ENCODE peak calls at places on chromosomes 6 and 20, in eight cellular contexts. Y is hepatocyte, X is GM23248, U is neural progenitor cell, P is astrocyte, S is H9, W is IMR-90, T is K562. R is an unnamed sample.

GRCh38 chr6:33161354-33162320 is 30.6 kb downstream of the COL11A2 start:
- DNase-seq in Y (peak; percentile 85), X (peak; percentile 86), U (peak; percentile 80), P (peak; percentile 18), S (peak; percentile 78), W (peak; percentile 28), T (peak; percentile 95), R (peak; percentile 71)

GRCh38 chr6:28125396-28125795 is 987 bp downstream of the ZSCAN16 start:
- DNase-seq in Y (no peak), X (no peak), U (no peak), P (no peak), S (no peak), W (no peak), T (no peak), R (peak; percentile 64)

GRCh38 chr6:39203398-39203797 is 25.9 kb downstream of the KCNK5 start:
- DNase-seq in Y (no peak), X (no peak), U (no peak), P (no peak), S (no peak), W (no peak), T (no peak), R (no peak)

GRCh38 chr6:139271056-139271455 is 20.7 kb downstream of the TXLNB start:
- DNase-seq in Y (no peak), X (no peak), U (no peak), P (peak; percentile 95), S (no peak), W (peak; percentile 77), T (no peak), R (peak; percentile 80)

GRCh38 chr20:1718604-1719384 is 61.2 kb upstream of the SIRPG start:
- DNase-seq in Y (no peak), X (peak; percentile 98), U (no peak), P (peak; percentile 86), S (no peak), W (peak; percentile 46), T (no peak), R (no peak)

GRCh38 chr20:44967207-44967807 is 995 bp downstream of the STK4 start:
- DNase-seq in Y (no peak), X (peak; percentile 51), U (no peak), P (no peak), S (no peak), W (no peak), T (no peak), R (peak; percentile 77)

GRCh38 chr6:15129872-15130271 is 116.0 kb upstream of the JARID2 start:
- DNase-seq in Y (no peak), X (no peak), U (no peak), P (no peak), S (no peak), W (no peak), T (no peak), R (no peak)

GRCh38 chr20:59455392-59456341 is 148.7 kb upstream of the PHACTR3 start:
- DNase-seq in Y (peak; percentile 53), X (peak; percentile 63), U (peak; percentile 60), P (no peak), S (no peak), W (peak; percentile 10), T (peak; percentile 20), R (peak; percentile 14)

GRCh38 chr6:170212956-170213636 is 77.8 kb downstream of the DLL1 start:
- DNase-seq in Y (no peak), X (no peak), U (no peak), P (no peak), S (no peak), W (no peak), T (no peak), R (no peak)

GRCh38 chr6:149150999-149151398 is 166.5 kb upstream of the TAB2 start:
- DNase-seq in Y (no peak), X (peak; percentile 10), U (no peak), P (no peak), S (no peak), W (no peak), T (no peak), R (no peak)

GRCh38 chr6:38095054-38095453 is 275.5 kb downstream of the ZFAND3 start:
- DNase-seq in Y (no peak), X (peak; percentile 74), U (no peak), P (peak; percentile 62), S (no peak), W (peak; percentile 79), T (no peak), R (no peak)

GRCh38 chr6:10545482-10545881 is 24.3 kb downstream of the GCNT2 start:
- DNase-seq in Y (no peak), X (no peak), U (no peak), P (no peak), S (no peak), W (no peak), T (no peak), R (no peak)

GRCh38 chr6:26312501-26313390 is 52.3 kb upstream of the BTN3A2 start:
- DNase-seq in Y (peak; percentile 90), X (peak; percentile 84), U (peak; percentile 86), P (peak; percentile 93), S (peak; percentile 85), W (peak; percentile 95), T (peak; percentile 73), R (peak; percentile 80)

GRCh38 chr20:25738198-25738597 is 41.5 kb upstream of the ZNF337 start:
- DNase-seq in Y (no peak), X (peak; percentile 17), U (no peak), P (peak; percentile 13), S (no peak), W (peak; percentile 36), T (no peak), R (no peak)

GRCh38 chr6:126072172-126072571 is 85.8 kb downstream of the TRMT11 start:
- DNase-seq in Y (no peak), X (no peak), U (no peak), P (no peak), S (no peak), W (no peak), T (no peak), R (no peak)

GRCh38 chr20:8385247-8385646 is 253.2 kb downstream of the PLCB1 start:
- DNase-seq in Y (no peak), X (peak; percentile 55), U (peak; percentile 74), P (peak; percentile 14), S (peak; percentile 67), W (peak; percentile 65), T (no peak), R (peak; percentile 43)

GRCh38 chr6:8658391-8658790 is 223.0 kb upstream of the SLC35B3 start:
- DNase-seq in Y (no peak), X (no peak), U (no peak), P (no peak), S (no peak), W (no peak), T (no peak), R (no peak)

GRCh38 chr6:88970301-88970700 is 6.9 kb upstream of the RNGTT start:
- DNase-seq in Y (no peak), X (no peak), U (no peak), P (no peak), S (no peak), W (no peak), T (no peak), R (no peak)

GRCh38 chr6:57174511-57174907 is 2.4 kb downstream of the BAG2 start:
- DNase-seq in Y (no peak), X (no peak), U (no peak), P (no peak), S (no peak), W (no peak), T (no peak), R (no peak)
- H2AFZ ChIP-seq in Y (no peak overlapping the region), X (no peak overlapping the region), U (no peak overlapping the region), P (no peak overlapping the region), S (no peak overlapping the region), W (no peak overlapping the region), T (peak overlapping the region; percentile 67), R (no peak overlapping the region)

DNA sequence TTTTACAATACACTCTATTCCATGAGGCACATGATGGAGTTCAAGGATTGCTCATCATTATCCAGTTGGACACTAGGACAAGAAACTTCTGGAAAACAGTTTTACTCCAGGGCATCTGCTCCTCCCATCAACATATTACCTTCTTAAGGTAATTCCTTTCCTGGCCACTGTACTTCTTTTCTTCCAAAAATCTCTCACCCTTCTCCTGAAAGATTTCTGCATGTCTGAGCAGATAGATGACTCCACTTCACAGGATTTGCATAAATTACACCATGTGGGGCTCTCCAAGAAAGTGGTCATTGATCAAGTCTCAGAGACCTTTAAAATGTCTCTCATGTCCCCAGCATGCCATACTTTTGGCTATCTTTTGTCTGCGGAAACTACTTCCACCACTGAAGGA is 103.2 kb upstream of the TNFAIP3 start:
- DNase-seq in Y (no peak), X (peak; percentile 10), U (no peak), P (no peak), S (no peak), W (no peak), T (no peak), R (no peak)
- H3K4me2 ChIP-seq in Y (no peak overlapping the region), X (peak overlapping the region; percentile 69), U (no peak overlapping the region), P (peak overlapping the region; percentile 39), S (no peak overlapping the region), W (no peak overlapping the region), T (no peak overlapping the region), R (no peak overlapping the region)

GRCh38 chr6:83518946-83519489 is 6.7 kb downstream of the PRSS35 start:
- DNase-seq in Y (no peak), X (peak; percentile 50), U (peak; percentile 29), P (peak; percentile 27), S (no peak), W (peak; percentile 58), T (no peak), R (no peak)
- H2AFZ ChIP-seq in Y (no peak overlapping the region), X (peak overlapping the region; percentile 18), U (no peak overlapping the region), P (no peak overlapping the region), S (no peak overlapping the region), W (no peak overlapping the region), T (no peak overlapping the region), R (no peak overlapping the region)

GRCh38 chr20:57737349-57737748 is 27.5 kb upstream of the PMEPA1 start:
- DNase-seq in Y (no peak), X (no peak), U (no peak), P (no peak), S (no peak), W (no peak), T (no peak), R (no peak)

GRCh38 chr20:57738484-57738883 is 28.7 kb upstream of the PMEPA1 start:
- DNase-seq in Y (peak; percentile 76), X (peak; percentile 17), U (no peak), P (no peak), S (no peak), W (no peak), T (peak; percentile 52), R (no peak)

GRCh38 chr20:57738053-57738452 is 28.2 kb upstream of the PMEPA1 start:
- DNase-seq in Y (no peak), X (no peak), U (no peak), P (no peak), S (no peak), W (no peak), T (no peak), R (no peak)

GRCh38 chr20:57735831-57736737 is 26.3 kb upstream of the PMEPA1 start:
- DNase-seq in Y (no peak), X (no peak), U (no peak), P (no peak), S (no peak), W (no peak), T (no peak), R (no peak)

DNA sequence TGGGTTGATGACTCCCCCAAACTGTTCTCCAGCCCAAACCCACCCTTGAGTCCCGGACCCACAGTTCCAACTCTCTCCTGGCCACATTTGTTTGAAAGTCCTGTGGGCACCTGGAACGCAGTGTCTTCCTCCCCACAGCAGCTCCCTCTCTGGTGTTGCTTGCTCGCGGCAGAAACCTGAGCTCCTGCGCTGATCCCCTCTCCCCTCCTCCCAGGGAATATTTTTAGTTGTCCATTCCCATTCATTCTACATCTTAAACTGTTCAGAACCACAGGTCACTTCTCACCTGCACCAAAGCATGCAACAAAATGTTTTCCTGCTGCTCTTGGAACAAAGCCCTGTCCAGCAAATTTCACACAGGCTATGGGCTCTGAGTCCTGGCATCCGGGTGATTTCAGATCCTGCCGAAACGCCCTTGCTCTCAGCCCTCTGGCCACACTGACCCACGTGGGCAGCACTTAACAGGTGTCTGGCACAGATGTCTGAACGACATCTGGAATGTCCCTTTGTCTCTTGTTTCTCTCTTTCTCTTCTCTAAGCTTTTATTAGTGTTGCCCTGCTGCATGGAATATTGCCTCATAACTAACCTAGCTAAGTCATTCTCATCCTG is 27.0 kb upstream of the PMEPA1 start:
- DNase-seq in Y (no peak), X (no peak), U (no peak), P (no peak), S (no peak), W (no peak), T (no peak), R (no peak)
- H3K4me2 ChIP-seq in Y (no peak overlapping the region), X (no peak overlapping the region), U (no peak overlapping the region), P (no peak overlapping the region), S (no peak overlapping the region), W (no peak overlapping the region), T (no peak overlapping the region), R (no peak overlapping the region)